ENCODE peak calls at places on chromosomes 2 and 18, in four cellular contexts. B, U, K and V are unnamed samples.

GRCh38 chr2:101234169-101234938 is 18.3 kb upstream of the CNOT11 start:
- DNase-seq in B (no peak), U (no peak), K (no peak), V (no peak)

GRCh38 chr18:420661-421060 is 79.8 kb downstream of the COLEC12 start:
- DNase-seq in B (no peak), U (no peak), K (no peak), V (no peak)

GRCh38 chr18:58288922-58289797 is 245.1 kb downstream of the NEDD4L start:
- DNase-seq in K (no peak), U (no peak), B (no peak), V (no peak)

GRCh38 chr18:56517761-56518160 is 120.6 kb downstream of the TXNL1 start:
- DNase-seq in U (no peak), K (no peak), B (no peak), V (no peak)

GRCh38 chr18:22974707-22975106 is 41.6 kb downstream of the RBBP8 start:
- DNase-seq in B (no peak), U (no peak), K (no peak), V (no peak)

GRCh38 chr2:229752970-229753729 is 38.8 kb upstream of the DNER start:
- DNase-seq in K (no peak), U (no peak), B (no peak), V (no peak)

GRCh38 chr2:7044253-7045250 is 127.3 kb downstream of the RNF144A start:
- DNase-seq in U (peak), B (peak), K (peak), V (peak)

GRCh38 chr18:23151414-23152099 is 16.3 kb downstream of the CABLES1 start:
- DNase-seq in B (no peak), K (no peak), U (no peak), V (no peak)

GRCh38 chr2:105329561-105330495 is at the start of gene TGFBRAP1:
- DNase-seq in K (no peak), B (peak), U (peak), V (peak)

GRCh38 chr2:203688798-203689197 is 17.6 kb upstream of the CD28 start:
- DNase-seq in U (no peak), B (no peak), K (no peak), V (no peak)

GRCh38 chr2:174632847-174633620 is 35.4 kb upstream of the WIPF1 start:
- DNase-seq in K (no peak), B (no peak), U (no peak), V (no peak)

GRCh38 chr2:139478191-139478914 is 698.2 kb upstream of the NXPH2 start:
- DNase-seq in K (no peak), U (no peak), B (no peak), V (no peak)

GRCh38 chr2:191474459-191474858 is 203.5 kb upstream of the NABP1 start:
- DNase-seq in K (no peak), U (no peak), B (no peak), V (no peak)

GRCh38 chr2:70851704-70852103 is 16.1 kb upstream of the CD207 start:
- DNase-seq in K (no peak), U (no peak), B (no peak), V (no peak)

GRCh38 chr18:62637807-62638687 is 77.3 kb upstream of the PHLPP1 start:
- DNase-seq in K (no peak), U (no peak), B (peak), V (no peak)

GRCh38 chr18:43893001-43893637 is 615.8 kb upstream of the SYT4 start:
- DNase-seq in B (no peak), K (no peak), U (no peak), V (no peak)